ENCODE peak calls at places on chromosomes 6 and 20, in five cellular contexts. One of them, this sample, is unnamed.

GRCh38 chr6:150149146-150149545 is 6.3 kb downstream of the PPP1R14C start:
- DNase-seq in heart right ventricle: no peak
- DNase-seq in coronary artery: no peak
- DNase-seq in GM10248: no peak
- DNase-seq in heart left ventricle: no peak
- DNase-seq in this sample: no peak

GRCh38 chr20:40966103-40966502 is 62.5 kb upstream of the TOP1 start:
- DNase-seq in heart right ventricle: no peak
- DNase-seq in coronary artery: no peak
- DNase-seq in heart left ventricle: no peak
- DNase-seq in GM10248: no peak
- DNase-seq in this sample: no peak

GRCh38 chr6:4348462-4349112 is 213.2 kb upstream of the ECI2 start:
- DNase-seq in GM10248: peak; percentile 58
- DNase-seq in heart left ventricle: no peak
- DNase-seq in heart right ventricle: no peak
- DNase-seq in coronary artery: no peak
- DNase-seq in this sample: no peak

GRCh38 chr20:43977252-43977651 is 62.6 kb downstream of the TOX2 start:
- DNase-seq in heart left ventricle: no peak
- DNase-seq in heart right ventricle: no peak
- DNase-seq in GM10248: no peak
- DNase-seq in coronary artery: no peak
- DNase-seq in this sample: no peak

GRCh38 chr6:143940011-143940597 is 68.0 kb downstream of the PLAGL1 start:
- DNase-seq in heart left ventricle: no peak
- DNase-seq in GM10248: peak; percentile 81
- DNase-seq in coronary artery: no peak
- DNase-seq in heart right ventricle: no peak
- DNase-seq in this sample: peak; percentile 25

GRCh38 chr20:8287328-8287727 is 155.3 kb downstream of the PLCB1 start:
- DNase-seq in coronary artery: no peak
- DNase-seq in heart right ventricle: no peak
- DNase-seq in GM10248: no peak
- DNase-seq in heart left ventricle: no peak
- DNase-seq in this sample: no peak

GRCh38 chr6:169312658-169313346 is 59.2 kb upstream of the THBS2 start:
- DNase-seq in coronary artery: no peak
- DNase-seq in heart right ventricle: no peak
- DNase-seq in heart left ventricle: no peak
- DNase-seq in GM10248: no peak
- DNase-seq in this sample: no peak

GRCh38 chr6:30557683-30557981 is 537 bp downstream of the PRR3 start:
- DNase-seq in GM10248: peak; percentile 61
- DNase-seq in heart left ventricle: no peak
- DNase-seq in coronary artery: no peak
- DNase-seq in heart right ventricle: no peak
- DNase-seq in this sample: no peak

GRCh38 chr6:35798706-35799105 is 1.6 kb upstream of the CLPS start:
- DNase-seq in heart left ventricle: no peak
- DNase-seq in heart right ventricle: no peak
- DNase-seq in coronary artery: no peak
- DNase-seq in GM10248: no peak
- DNase-seq in this sample: no peak

GRCh38 chr6:26329763-26330511 is 35.1 kb upstream of the BTN3A2 start:
- DNase-seq in GM10248: no peak
- DNase-seq in heart left ventricle: no peak
- DNase-seq in coronary artery: no peak
- DNase-seq in heart right ventricle: no peak
- DNase-seq in this sample: no peak

GRCh38 chr6:36488221-36488620 is 45.4 kb downstream of the KCTD20 start:
- DNase-seq in GM10248: no peak
- DNase-seq in heart left ventricle: no peak
- DNase-seq in coronary artery: no peak
- DNase-seq in heart right ventricle: no peak
- DNase-seq in this sample: no peak

GRCh38 chr20:36850759-36851158 is 25.2 kb upstream of the TLDC2 start:
- DNase-seq in heart left ventricle: no peak
- DNase-seq in coronary artery: no peak
- DNase-seq in heart right ventricle: no peak
- DNase-seq in GM10248: no peak
- DNase-seq in this sample: no peak

GRCh38 chr20:32465092-32465900 is 107.2 kb downstream of the ASXL1 start:
- DNase-seq in coronary artery: no peak
- DNase-seq in heart left ventricle: peak; percentile 86
- DNase-seq in GM10248: no peak
- DNase-seq in heart right ventricle: peak; percentile 71
- DNase-seq in this sample: no peak

GRCh38 chr6:157667211-157668033 is 155.6 kb upstream of the SNX9 start:
- DNase-seq in heart right ventricle: peak; percentile 66
- DNase-seq in heart left ventricle: peak; percentile 39
- DNase-seq in coronary artery: no peak
- DNase-seq in GM10248: peak; percentile 74
- DNase-seq in this sample: peak; percentile 12

GRCh38 chr6:18302561-18303439 is 38.5 kb upstream of the DEK start:
- DNase-seq in coronary artery: no peak
- DNase-seq in GM10248: no peak
- DNase-seq in heart right ventricle: no peak
- DNase-seq in heart left ventricle: no peak
- DNase-seq in this sample: no peak

GRCh38 chr6:105273589-105273988 is 93.8 kb upstream of the POPDC3 start:
- DNase-seq in heart left ventricle: no peak
- DNase-seq in coronary artery: no peak
- DNase-seq in heart right ventricle: no peak
- DNase-seq in GM10248: no peak
- DNase-seq in this sample: no peak

GRCh38 chr20:14064333-14064732 is 69.0 kb downstream of the MACROD2 start:
- DNase-seq in coronary artery: no peak
- DNase-seq in GM10248: no peak
- DNase-seq in heart right ventricle: no peak
- DNase-seq in heart left ventricle: no peak
- DNase-seq in this sample: no peak

GRCh38 chr20:55515831-55516230 is 489.5 kb downstream of the CBLN4 start:
- DNase-seq in heart left ventricle: no peak
- DNase-seq in coronary artery: no peak
- DNase-seq in heart right ventricle: no peak
- DNase-seq in GM10248: no peak
- DNase-seq in this sample: no peak